ENCODE peak calls at places on chromosomes 11 and 22, in five cellular contexts. M is colonic mucosa; H is naive thymus-derived CD4-positive, alpha-beta T cell; Y is GM12865; S is heart right ventricle. C is an unnamed sample.

GRCh38 chr11:35362571-35362980 is 56.8 kb downstream of the SLC1A2 start:
- DNase-seq in H (no peak), M (no peak), Y (no peak), S (no peak), C (no peak)

GRCh38 chr11:31702966-31703365 is 108.2 kb downstream of the PAX6 start:
- DNase-seq in H (no peak), S (no peak), M (no peak), Y (no peak), C (no peak)

GRCh38 chr22:47197735-47198500 is 435.5 kb downstream of the TBC1D22A start:
- DNase-seq in H (no peak), Y (no peak), S (no peak), M (no peak), C (no peak)

GRCh38 chr11:108241370-108242037 is 18.6 kb downstream of the ATM start:
- DNase-seq in H (no peak), Y (no peak), M (no peak), S (no peak), C (no peak)

GRCh38 chr22:21978564-21979386 is 3.8 kb downstream of the TOP3B start:
- DNase-seq in Y (no peak), H (no peak), M (no peak), S (no peak), C (no peak)

GRCh38 chr11:6440906-6441358 is at the start of gene HPX:
- DNase-seq in Y (no peak), H (no peak), M (no peak), S (no peak), C (no peak)

GRCh38 chr11:10490398-10491232 is 35.6 kb downstream of the AMPD3 start:
- DNase-seq in Y (no peak), M (peak; percentile 60), S (peak; percentile 57), H (no peak), C (no peak)

GRCh38 chr11:129106788-129107187 is 85.3 kb downstream of the ARHGAP32 start:
- DNase-seq in S (no peak), M (no peak), H (no peak), Y (no peak), C (no peak)

GRCh38 chr22:25027052-25027525 is 74.6 kb downstream of the KIAA1671 start:
- DNase-seq in Y (no peak), M (peak; percentile 74), H (no peak), S (no peak), C (no peak)

GRCh38 chr11:76810151-76810853 is 27.1 kb downstream of the TSKU start:
- DNase-seq in H (no peak), M (peak; percentile 75), S (no peak), Y (peak; percentile 49), C (no peak)

GRCh38 chr22:17847360-17848078 is 73.2 kb upstream of the BID start:
- DNase-seq in S (no peak), H (no peak), Y (no peak), M (no peak), C (no peak)

GRCh38 chr11:126547161-126547560 is 191.7 kb downstream of the ST3GAL4 start:
- DNase-seq in M (no peak), Y (no peak), S (no peak), H (no peak), C (no peak)

GRCh38 chr11:12216542-12217422 is 106.4 kb downstream of the MICAL2 start:
- DNase-seq in M (peak; percentile 62), S (peak; percentile 37), H (no peak), Y (no peak), C (no peak)

GRCh38 chr11:1701041-1701807 is 4.2 kb downstream of the KRTAP5-6 start:
- DNase-seq in S (no peak), M (peak; percentile 12), H (peak; percentile 23), Y (no peak), C (no peak)

GRCh38 chr11:59611570-59612565 is 3.7 kb downstream of the OSBP start:
- DNase-seq in H (no peak), Y (no peak), M (peak; percentile 85), S (no peak), C (no peak)

GRCh38 chr11:134206185-134206584 is 17.6 kb downstream of the NCAPD3 start:
- DNase-seq in Y (no peak), H (no peak), M (no peak), S (no peak), C (no peak)

GRCh38 chr11:81368192-81368591 is 1365.5 kb downstream of the FAM181B start:
- DNase-seq in Y (no peak), H (no peak), S (no peak), M (no peak), C (no peak)

GRCh38 chr11:19974886-19975285 is 185.4 kb downstream of the DBX1 start:
- DNase-seq in H (no peak), Y (no peak), M (no peak), S (no peak), C (no peak)

GRCh38 chr11:67195971-67196418 is 70.3 kb upstream of the GRK2 start:
- DNase-seq in S (no peak), M (peak; percentile 24), H (no peak), Y (no peak), C (no peak)

GRCh38 chr11:76672431-76673163 is 2.0 kb upstream of the LRRC32 start:
- DNase-seq in S (no peak), M (no peak), Y (peak; percentile 85), H (no peak), C (peak; percentile 11)

GRCh38 chr11:128400382-128401203 is 186.8 kb downstream of the ETS1 start:
- DNase-seq in M (no peak), Y (no peak), H (no peak), S (no peak), C (no peak)

GRCh38 chr11:32581556-32581955 is 2.1 kb upstream of the EIF3M start:
- DNase-seq in M (no peak), H (no peak), S (no peak), Y (no peak), C (no peak)

GRCh38 chr11:116501728-116502127 is 271.1 kb downstream of the BUD13 start:
- DNase-seq in H (no peak), S (no peak), M (no peak), Y (no peak), C (no peak)

GRCh38 chr11:96306933-96307747 is 35.9 kb downstream of the MAML2 start:
- DNase-seq in H (peak; percentile 42), M (peak; percentile 94), S (no peak), Y (no peak), C (no peak)

GRCh38 chr22:33529424-33530113 is 390.7 kb downstream of the LARGE1 start:
- DNase-seq in S (no peak), Y (no peak), H (no peak), M (no peak), C (no peak)

GRCh38 chr11:2862950-2863618 is 22.5 kb downstream of the CDKN1C start:
- DNase-seq in S (no peak), Y (no peak), M (no peak), H (no peak), C (no peak)

GRCh38 chr11:10898003-10898762 is 40.3 kb upstream of the ZBED5 start:
- DNase-seq in H (no peak), Y (no peak), M (no peak), S (no peak), C (no peak)

GRCh38 chr11:64206457-64207246 is at the start of gene FERMT3:
- DNase-seq in Y (peak; percentile 84), M (peak; percentile 83), S (peak; percentile 64), H (peak; percentile 74), C (peak; percentile 52)
- H3K4me3 ChIP-seq in Y (peak within 1 kb of the TSS; percentile 65), M (peak within 1 kb of the TSS; percentile 49), S (peak within 1 kb of the TSS; percentile 54), H (peak within 1 kb of the TSS; percentile 99), C (peak within 1 kb of the TSS; percentile 84)

DNA sequence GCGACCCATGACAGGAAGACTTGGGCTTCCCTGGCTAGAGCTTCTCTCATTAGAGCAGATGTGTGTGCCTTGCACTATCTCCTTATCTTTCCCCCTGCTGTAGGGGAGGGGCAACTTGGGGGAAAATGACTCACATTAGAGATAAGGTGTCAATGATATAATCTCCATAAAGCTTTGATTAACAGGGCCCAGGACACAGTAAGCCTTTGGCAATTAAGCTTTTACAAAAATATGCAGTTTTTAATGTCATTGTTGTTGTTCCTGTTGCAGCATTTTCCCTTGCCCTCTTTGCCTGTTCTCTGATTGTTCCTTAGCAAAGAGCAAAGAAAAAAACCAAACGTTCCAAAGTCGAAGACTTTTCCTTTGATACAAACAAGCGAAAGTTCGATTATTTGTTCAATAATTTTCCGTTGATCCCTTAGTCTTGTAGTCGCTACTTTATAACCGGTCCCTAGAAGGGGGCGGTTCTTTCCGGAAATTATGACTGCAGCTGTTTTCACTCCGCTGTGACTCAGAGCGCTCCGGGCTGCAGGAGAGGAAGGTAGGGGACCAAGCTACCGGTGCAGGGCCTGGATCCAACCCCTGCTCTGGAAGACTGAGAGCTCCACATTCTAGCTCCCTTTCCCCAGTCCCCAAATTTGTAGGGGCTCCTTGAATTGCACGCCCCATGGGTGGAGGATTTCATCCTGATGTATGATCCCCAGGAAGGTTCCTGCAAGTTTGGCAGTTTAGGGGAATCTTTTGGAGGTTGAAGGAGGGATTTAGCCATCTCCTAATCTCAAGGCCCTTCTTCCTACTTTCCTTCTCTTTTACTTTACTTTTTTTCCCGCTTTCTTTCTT is at the start of gene VWA5A:
- DNase-seq in H (peak; percentile 73), S (peak; percentile 49), Y (peak; percentile 84), M (peak; percentile 94), C (peak; percentile 5)
- H3K4me3 ChIP-seq in H (peak within 1 kb of the TSS; percentile 89), S (peak within 1 kb of the TSS; percentile 63), Y (peak within 1 kb of the TSS; percentile 55), M (peak within 1 kb of the TSS; percentile 57), C (peak within 1 kb of the TSS; percentile 52)

GRCh38 chr11:66101055-66101454 is 31.0 kb downstream of the PACS1 start:
- DNase-seq in H (no peak), M (no peak), S (no peak), Y (peak; percentile 29), C (no peak)
- H3K4me3 ChIP-seq in H (peak overlapping the region; percentile 55), M (no peak overlapping the region), S (no peak overlapping the region), Y (peak overlapping the region; percentile 37), C (peak overlapping the region; percentile 38)

GRCh38 chr22:32205974-32206773 is 1.3 kb upstream of the RFPL2 start:
- DNase-seq in S (no peak), H (no peak), Y (no peak), M (no peak), C (no peak)

GRCh38 chr22:32206774-32207758 is 2.2 kb upstream of the RFPL2 start:
- DNase-seq in H (peak; percentile 25), S (no peak), M (peak; percentile 51), Y (peak; percentile 54), C (no peak)

GRCh38 chr22:32203181-32204105 is 1.4 kb downstream of the RFPL2 start:
- DNase-seq in M (no peak), S (no peak), Y (no peak), H (no peak), C (no peak)

GRCh38 chr22:32204211-32204855 is 540 bp downstream of the RFPL2 start:
- DNase-seq in H (peak; percentile 17), M (no peak), Y (no peak), S (no peak), C (no peak)

DNA sequence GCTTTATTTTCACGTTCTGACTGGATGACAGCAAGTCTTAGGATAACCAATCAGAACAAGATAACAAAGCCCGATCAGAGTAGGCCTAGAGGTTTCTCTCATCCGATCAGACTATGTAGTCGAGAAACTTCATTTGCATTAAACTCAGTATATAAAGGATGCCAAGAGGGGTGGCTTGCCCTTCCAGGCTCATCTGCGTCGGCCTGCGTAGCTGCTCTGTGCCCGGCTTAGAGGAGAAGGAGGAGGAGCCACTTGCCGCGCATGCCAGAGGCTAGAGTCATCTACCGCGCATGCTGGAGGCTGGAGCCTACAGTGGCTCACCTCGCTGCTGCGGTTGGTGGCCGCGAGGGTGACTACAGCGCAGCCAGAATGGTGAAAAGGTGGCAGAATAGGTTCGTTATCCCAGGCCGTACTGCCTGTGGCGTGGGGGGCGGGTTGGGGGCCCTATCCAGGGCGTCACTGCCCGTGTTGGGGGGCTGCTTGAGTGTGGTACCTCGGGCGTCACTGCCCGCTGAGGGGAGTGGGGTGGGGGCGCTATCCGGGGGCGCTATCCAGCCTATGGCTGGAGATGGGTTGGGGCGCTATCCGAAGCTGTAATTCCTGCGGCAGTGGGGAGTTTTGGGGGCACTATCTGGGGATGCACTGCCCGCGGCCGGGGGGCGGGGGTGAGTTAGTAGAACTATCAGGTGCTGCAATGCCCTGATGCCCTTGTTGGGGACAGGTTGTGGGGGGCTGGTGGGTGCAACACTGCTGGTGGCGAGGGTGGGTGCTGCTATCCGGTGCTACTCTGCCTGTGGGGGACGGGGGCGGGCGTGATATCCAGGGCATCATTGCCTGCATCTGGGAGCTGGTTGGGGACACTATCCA is at the start of gene RFPL2:
- DNase-seq in Y (no peak), S (peak; percentile 38), H (peak; percentile 36), M (no peak), C (peak; percentile 54)
- H3K4me3 ChIP-seq in Y (no peak within 1 kb of the TSS), S (peak within 1 kb of the TSS; percentile 20), H (peak within 1 kb of the TSS; percentile 41), M (no peak within 1 kb of the TSS), C (peak within 1 kb of the TSS; percentile 57)

C was measured in effector memory CD4-positive, alpha-beta T cell.